ENCODE peak calls at places on chromosomes 11 and 22, in seven cellular contexts. One of them, this sample, is unnamed.

GRCh38 chr11:128896356-128896755 is 5.2 kb downstream of the KCNJ5 start:
- DNase-seq in RPMI8226: no peak
- DNase-seq in stimulated activated effector memory CD8-positive, alpha-beta T cell treated with anti-CD3 and anti-CD28 coated beads, Interleukin-12 subunit alpha, Interleukin-12 subunit beta, amount 100 ng/mL, for 72 hours: no peak
- DNase-seq in NCI-H1105 treated with DMSO at 0.1 percent for 48 hours: no peak
- DNase-seq in stimulated activated CD4-positive, alpha-beta T cell treated with anti-CD3 and anti-CD28 coated beads, TNF-alpha, amount 100 ng/mL, for 24 hours: no peak
- DNase-seq in lung: no peak
- DNase-seq in hypothalamus: no peak
- DNase-seq in this sample: no peak

GRCh38 chr11:7974668-7975067 is 9.4 kb upstream of the NLRP10 start:
- DNase-seq in hypothalamus: no peak
- DNase-seq in RPMI8226: no peak
- DNase-seq in lung: no peak
- DNase-seq in NCI-H1105 treated with DMSO at 0.1 percent for 48 hours: no peak
- DNase-seq in stimulated activated CD4-positive, alpha-beta T cell treated with anti-CD3 and anti-CD28 coated beads, TNF-alpha, amount 100 ng/mL, for 24 hours: no peak
- DNase-seq in stimulated activated effector memory CD8-positive, alpha-beta T cell treated with anti-CD3 and anti-CD28 coated beads, Interleukin-12 subunit alpha, Interleukin-12 subunit beta, amount 100 ng/mL, for 72 hours: no peak
- DNase-seq in this sample: peak

GRCh38 chr11:106076421-106076922 is 675 bp downstream of the KBTBD3 start:
- DNase-seq in NCI-H1105 treated with DMSO at 0.1 percent for 48 hours: peak
- DNase-seq in stimulated activated effector memory CD8-positive, alpha-beta T cell treated with anti-CD3 and anti-CD28 coated beads, Interleukin-12 subunit alpha, Interleukin-12 subunit beta, amount 100 ng/mL, for 72 hours: no peak
- DNase-seq in RPMI8226: peak
- DNase-seq in lung: no peak
- DNase-seq in stimulated activated CD4-positive, alpha-beta T cell treated with anti-CD3 and anti-CD28 coated beads, TNF-alpha, amount 100 ng/mL, for 24 hours: no peak
- DNase-seq in hypothalamus: no peak
- DNase-seq in this sample: no peak

GRCh38 chr11:94934362-94934761 is 39.0 kb downstream of the CWC15 start:
- DNase-seq in hypothalamus: peak
- DNase-seq in stimulated activated effector memory CD8-positive, alpha-beta T cell treated with anti-CD3 and anti-CD28 coated beads, Interleukin-12 subunit alpha, Interleukin-12 subunit beta, amount 100 ng/mL, for 72 hours: no peak
- DNase-seq in NCI-H1105 treated with DMSO at 0.1 percent for 48 hours: peak
- DNase-seq in lung: no peak
- DNase-seq in stimulated activated CD4-positive, alpha-beta T cell treated with anti-CD3 and anti-CD28 coated beads, TNF-alpha, amount 100 ng/mL, for 24 hours: peak
- DNase-seq in RPMI8226: no peak
- DNase-seq in this sample: peak

GRCh38 chr11:46659908-46660307 is 40.5 kb downstream of the ARHGAP1 start:
- DNase-seq in stimulated activated effector memory CD8-positive, alpha-beta T cell treated with anti-CD3 and anti-CD28 coated beads, Interleukin-12 subunit alpha, Interleukin-12 subunit beta, amount 100 ng/mL, for 72 hours: no peak
- DNase-seq in RPMI8226: no peak
- DNase-seq in lung: no peak
- DNase-seq in NCI-H1105 treated with DMSO at 0.1 percent for 48 hours: no peak
- DNase-seq in stimulated activated CD4-positive, alpha-beta T cell treated with anti-CD3 and anti-CD28 coated beads, TNF-alpha, amount 100 ng/mL, for 24 hours: no peak
- DNase-seq in hypothalamus: no peak
- DNase-seq in this sample: no peak

GRCh38 chr22:47294222-47294532 is 531.7 kb downstream of the TBC1D22A start:
- DNase-seq in hypothalamus: no peak
- DNase-seq in lung: no peak
- DNase-seq in NCI-H1105 treated with DMSO at 0.1 percent for 48 hours: no peak
- DNase-seq in stimulated activated effector memory CD8-positive, alpha-beta T cell treated with anti-CD3 and anti-CD28 coated beads, Interleukin-12 subunit alpha, Interleukin-12 subunit beta, amount 100 ng/mL, for 72 hours: no peak
- DNase-seq in stimulated activated CD4-positive, alpha-beta T cell treated with anti-CD3 and anti-CD28 coated beads, TNF-alpha, amount 100 ng/mL, for 24 hours: no peak
- DNase-seq in RPMI8226: no peak
- DNase-seq in this sample: no peak

GRCh38 chr22:48748113-48748859 is 1079.4 kb downstream of the BRD1 start:
- DNase-seq in RPMI8226: no peak
- DNase-seq in lung: peak
- DNase-seq in hypothalamus: no peak
- DNase-seq in stimulated activated CD4-positive, alpha-beta T cell treated with anti-CD3 and anti-CD28 coated beads, TNF-alpha, amount 100 ng/mL, for 24 hours: no peak
- DNase-seq in NCI-H1105 treated with DMSO at 0.1 percent for 48 hours: no peak
- DNase-seq in stimulated activated effector memory CD8-positive, alpha-beta T cell treated with anti-CD3 and anti-CD28 coated beads, Interleukin-12 subunit alpha, Interleukin-12 subunit beta, amount 100 ng/mL, for 72 hours: peak
- DNase-seq in this sample: no peak

GRCh38 chr11:108870373-108871020 is 205.6 kb downstream of the DDX10 start:
- DNase-seq in lung: no peak
- DNase-seq in stimulated activated CD4-positive, alpha-beta T cell treated with anti-CD3 and anti-CD28 coated beads, TNF-alpha, amount 100 ng/mL, for 24 hours: no peak
- DNase-seq in RPMI8226: no peak
- DNase-seq in stimulated activated effector memory CD8-positive, alpha-beta T cell treated with anti-CD3 and anti-CD28 coated beads, Interleukin-12 subunit alpha, Interleukin-12 subunit beta, amount 100 ng/mL, for 72 hours: no peak
- DNase-seq in hypothalamus: no peak
- DNase-seq in NCI-H1105 treated with DMSO at 0.1 percent for 48 hours: no peak
- DNase-seq in this sample: no peak

GRCh38 chr22:21693333-21693998 is 27.7 kb downstream of the PPIL2 start:
- DNase-seq in lung: no peak
- DNase-seq in RPMI8226: no peak
- DNase-seq in stimulated activated CD4-positive, alpha-beta T cell treated with anti-CD3 and anti-CD28 coated beads, TNF-alpha, amount 100 ng/mL, for 24 hours: no peak
- DNase-seq in hypothalamus: no peak
- DNase-seq in NCI-H1105 treated with DMSO at 0.1 percent for 48 hours: no peak
- DNase-seq in stimulated activated effector memory CD8-positive, alpha-beta T cell treated with anti-CD3 and anti-CD28 coated beads, Interleukin-12 subunit alpha, Interleukin-12 subunit beta, amount 100 ng/mL, for 72 hours: no peak
- DNase-seq in this sample: peak

GRCh38 chr11:106421673-106422292 is 344.3 kb downstream of the AASDHPPT start:
- DNase-seq in stimulated activated CD4-positive, alpha-beta T cell treated with anti-CD3 and anti-CD28 coated beads, TNF-alpha, amount 100 ng/mL, for 24 hours: no peak
- DNase-seq in RPMI8226: no peak
- DNase-seq in NCI-H1105 treated with DMSO at 0.1 percent for 48 hours: no peak
- DNase-seq in lung: no peak
- DNase-seq in stimulated activated effector memory CD8-positive, alpha-beta T cell treated with anti-CD3 and anti-CD28 coated beads, Interleukin-12 subunit alpha, Interleukin-12 subunit beta, amount 100 ng/mL, for 72 hours: no peak
- DNase-seq in hypothalamus: no peak
- DNase-seq in this sample: no peak

GRCh38 chr11:12242926-12243325 is 132.5 kb downstream of the MICAL2 start:
- DNase-seq in RPMI8226: no peak
- DNase-seq in stimulated activated effector memory CD8-positive, alpha-beta T cell treated with anti-CD3 and anti-CD28 coated beads, Interleukin-12 subunit alpha, Interleukin-12 subunit beta, amount 100 ng/mL, for 72 hours: no peak
- DNase-seq in hypothalamus: no peak
- DNase-seq in NCI-H1105 treated with DMSO at 0.1 percent for 48 hours: no peak
- DNase-seq in stimulated activated CD4-positive, alpha-beta T cell treated with anti-CD3 and anti-CD28 coated beads, TNF-alpha, amount 100 ng/mL, for 24 hours: no peak
- DNase-seq in lung: no peak
- DNase-seq in this sample: no peak

GRCh38 chr22:41030891-41031290 is 61.5 kb upstream of the EP300 start:
- DNase-seq in stimulated activated effector memory CD8-positive, alpha-beta T cell treated with anti-CD3 and anti-CD28 coated beads, Interleukin-12 subunit alpha, Interleukin-12 subunit beta, amount 100 ng/mL, for 72 hours: no peak
- DNase-seq in stimulated activated CD4-positive, alpha-beta T cell treated with anti-CD3 and anti-CD28 coated beads, TNF-alpha, amount 100 ng/mL, for 24 hours: no peak
- DNase-seq in hypothalamus: no peak
- DNase-seq in lung: no peak
- DNase-seq in NCI-H1105 treated with DMSO at 0.1 percent for 48 hours: no peak
- DNase-seq in RPMI8226: no peak
- DNase-seq in this sample: no peak

GRCh38 chr11:86138958-86139357 is 70.1 kb upstream of the PICALM start:
- DNase-seq in stimulated activated effector memory CD8-positive, alpha-beta T cell treated with anti-CD3 and anti-CD28 coated beads, Interleukin-12 subunit alpha, Interleukin-12 subunit beta, amount 100 ng/mL, for 72 hours: peak
- DNase-seq in stimulated activated CD4-positive, alpha-beta T cell treated with anti-CD3 and anti-CD28 coated beads, TNF-alpha, amount 100 ng/mL, for 24 hours: no peak
- DNase-seq in hypothalamus: no peak
- DNase-seq in NCI-H1105 treated with DMSO at 0.1 percent for 48 hours: no peak
- DNase-seq in RPMI8226: no peak
- DNase-seq in lung: no peak
- DNase-seq in this sample: no peak

GRCh38 chr11:119445850-119446249 is 22.9 kb upstream of the THY1 start:
- DNase-seq in stimulated activated effector memory CD8-positive, alpha-beta T cell treated with anti-CD3 and anti-CD28 coated beads, Interleukin-12 subunit alpha, Interleukin-12 subunit beta, amount 100 ng/mL, for 72 hours: no peak
- DNase-seq in NCI-H1105 treated with DMSO at 0.1 percent for 48 hours: no peak
- DNase-seq in RPMI8226: no peak
- DNase-seq in lung: no peak
- DNase-seq in stimulated activated CD4-positive, alpha-beta T cell treated with anti-CD3 and anti-CD28 coated beads, TNF-alpha, amount 100 ng/mL, for 24 hours: no peak
- DNase-seq in hypothalamus: no peak
- DNase-seq in this sample: no peak

GRCh38 chr11:64120951-64121569 is 44.9 kb downstream of the MACROD1 start:
- DNase-seq in stimulated activated CD4-positive, alpha-beta T cell treated with anti-CD3 and anti-CD28 coated beads, TNF-alpha, amount 100 ng/mL, for 24 hours: no peak
- DNase-seq in NCI-H1105 treated with DMSO at 0.1 percent for 48 hours: peak
- DNase-seq in hypothalamus: no peak
- DNase-seq in stimulated activated effector memory CD8-positive, alpha-beta T cell treated with anti-CD3 and anti-CD28 coated beads, Interleukin-12 subunit alpha, Interleukin-12 subunit beta, amount 100 ng/mL, for 72 hours: no peak
- DNase-seq in RPMI8226: no peak
- DNase-seq in lung: no peak
- DNase-seq in this sample: no peak

GRCh38 chr22:25509391-25509791 is 55.1 kb upstream of the GRK3 start:
- DNase-seq in stimulated activated CD4-positive, alpha-beta T cell treated with anti-CD3 and anti-CD28 coated beads, TNF-alpha, amount 100 ng/mL, for 24 hours: no peak
- DNase-seq in RPMI8226: no peak
- DNase-seq in lung: no peak
- DNase-seq in stimulated activated effector memory CD8-positive, alpha-beta T cell treated with anti-CD3 and anti-CD28 coated beads, Interleukin-12 subunit alpha, Interleukin-12 subunit beta, amount 100 ng/mL, for 72 hours: no peak
- DNase-seq in NCI-H1105 treated with DMSO at 0.1 percent for 48 hours: no peak
- DNase-seq in hypothalamus: no peak
- DNase-seq in this sample: no peak

GRCh38 chr11:102806296-102806695 is 8.3 kb upstream of the MMP1 start:
- DNase-seq in lung: no peak
- DNase-seq in RPMI8226: no peak
- DNase-seq in stimulated activated CD4-positive, alpha-beta T cell treated with anti-CD3 and anti-CD28 coated beads, TNF-alpha, amount 100 ng/mL, for 24 hours: no peak
- DNase-seq in stimulated activated effector memory CD8-positive, alpha-beta T cell treated with anti-CD3 and anti-CD28 coated beads, Interleukin-12 subunit alpha, Interleukin-12 subunit beta, amount 100 ng/mL, for 72 hours: no peak
- DNase-seq in NCI-H1105 treated with DMSO at 0.1 percent for 48 hours: no peak
- DNase-seq in hypothalamus: no peak
- DNase-seq in this sample: no peak

This sample was measured in endodermal cell.